ENCODE peak calls at places on chromosomes 13 and 19, in six cellular contexts. Y is HepG2, T is K562, M is H1, G is GM12891, D is GM12878. X is an unnamed sample.

GRCh38 chr13:37484056-37484455 is 114.5 kb downstream of the POSTN start:
- DNase-seq in Y (no peak), T (no peak), M (no peak), G (no peak), D (no peak), X (no peak)

GRCh38 chr19:57888494-57889231 is at the start of gene ZNF814:
- DNase-seq in Y (no peak), T (no peak), M (peak), G (peak), D (peak), X (peak)

GRCh38 chr13:113506025-113506685 is 15.6 kb upstream of the DCUN1D2 start:
- DNase-seq in Y (no peak), T (peak), M (no peak), G (no peak), D (no peak), X (no peak)

GRCh38 chr13:35675651-35676050 is 199.2 kb upstream of the MAB21L1 start:
- DNase-seq in Y (no peak), T (no peak), M (no peak), G (no peak), D (no peak), X (no peak)

GRCh38 chr13:26382843-26383242 is 128.9 kb downstream of the CDK8 start:
- DNase-seq in Y (no peak), T (no peak), M (no peak), G (no peak), D (no peak), X (no peak)

GRCh38 chr13:99296270-99296865 is 10.8 kb downstream of the GPR183 start:
- DNase-seq in Y (no peak), T (no peak), M (no peak), G (no peak), D (no peak), X (no peak)

GRCh38 chr19:30799854-30800755 is 427.9 kb downstream of the ZNF536 start:
- DNase-seq in Y (peak), T (peak), M (peak), G (peak), D (no peak), X (peak)

GRCh38 chr13:99178636-99179035 is 22.0 kb upstream of the UBAC2 start:
- DNase-seq in Y (no peak), T (no peak), M (no peak), G (no peak), D (no peak), X (no peak)

GRCh38 chr13:20359335-20359734 is 127.2 kb upstream of the GJB6 start:
- DNase-seq in Y (peak), T (no peak), M (no peak), G (no peak), D (no peak), X (no peak)

GRCh38 chr13:50161052-50161451 is 145.8 kb downstream of the KCNRG start:
- DNase-seq in Y (peak), T (peak), M (no peak), G (no peak), D (no peak), X (no peak)

GRCh38 chr13:113729329-113730019 is 29.6 kb upstream of the TMEM255B start:
- DNase-seq in Y (no peak), T (no peak), M (no peak), G (no peak), D (no peak), X (no peak)

GRCh38 chr13:98653471-98653985 is 76.6 kb upstream of the STK24 start:
- DNase-seq in Y (peak), T (peak), M (peak), G (peak), D (peak), X (peak)

GRCh38 chr19:1901940-1902404 is 3.2 kb upstream of the ADAT3 start:
- DNase-seq in Y (peak), T (no peak), M (no peak), G (no peak), D (no peak), X (no peak)

GRCh38 chr19:28218728-28219127 is 994.2 kb downstream of the UQCRFS1 start:
- DNase-seq in Y (no peak), T (no peak), M (no peak), G (no peak), D (no peak), X (no peak)

GRCh38 chr13:47897411-47898050 is 103.5 kb downstream of the SUCLA2 start:
- DNase-seq in Y (peak), T (no peak), M (no peak), G (no peak), D (no peak), X (no peak)

GRCh38 chr19:6423499-6424189 is 967 bp downstream of the KHSRP start:
- DNase-seq in Y (peak), T (peak), M (no peak), G (no peak), D (no peak), X (no peak)

GRCh38 chr19:15394426-15394825 is 14.8 kb upstream of the AKAP8 start:
- DNase-seq in Y (no peak), T (no peak), M (no peak), G (no peak), D (no peak), X (no peak)

GRCh38 chr19:46206176-46206575 is 23.4 kb upstream of the IGFL1 start:
- DNase-seq in Y (no peak), T (no peak), M (no peak), G (no peak), D (no peak), X (no peak)

GRCh38 chr13:40662866-40663265 is 3.6 kb downstream of the FOXO1 start:
- DNase-seq in Y (no peak), T (no peak), M (no peak), G (peak), D (peak), X (no peak)

GRCh38 chr13:35179494-35179893 is 237.4 kb downstream of the NBEA start:
- DNase-seq in Y (no peak), T (no peak), M (no peak), G (no peak), D (no peak), X (no peak)

GRCh38 chr13:58955546-58956385 is 1208.0 kb downstream of the DIAPH3 start:
- DNase-seq in Y (no peak), T (no peak), M (no peak), G (no peak), D (peak), X (no peak)

GRCh38 chr19:48244289-48244688 is 11.4 kb downstream of the CARD8 start:
- DNase-seq in Y (no peak), T (no peak), M (no peak), G (no peak), D (no peak), X (no peak)

GRCh38 chr13:20144141-20144850 is 16.6 kb downstream of the GJA3 start:
- DNase-seq in Y (no peak), T (no peak), M (no peak), G (no peak), D (no peak), X (no peak)

GRCh38 chr13:76758257-76758656 is 127.9 kb downstream of the KCTD12 start:
- DNase-seq in Y (no peak), T (no peak), M (no peak), G (no peak), D (no peak), X (no peak)

GRCh38 chr19:30682576-30683536 is 310.7 kb downstream of the ZNF536 start:
- DNase-seq in Y (peak), T (peak), M (no peak), G (peak), D (no peak), X (peak)

GRCh38 chr19:42178791-42179500 is 38.5 kb downstream of the DEDD2 start:
- DNase-seq in Y (no peak), T (peak), M (peak), G (no peak), D (no peak), X (no peak)

GRCh38 chr19:58553799-58554493 is 959 bp downstream of the CHMP2A start:
- DNase-seq in Y (no peak), T (no peak), M (no peak), G (no peak), D (no peak), X (no peak)

DNA sequence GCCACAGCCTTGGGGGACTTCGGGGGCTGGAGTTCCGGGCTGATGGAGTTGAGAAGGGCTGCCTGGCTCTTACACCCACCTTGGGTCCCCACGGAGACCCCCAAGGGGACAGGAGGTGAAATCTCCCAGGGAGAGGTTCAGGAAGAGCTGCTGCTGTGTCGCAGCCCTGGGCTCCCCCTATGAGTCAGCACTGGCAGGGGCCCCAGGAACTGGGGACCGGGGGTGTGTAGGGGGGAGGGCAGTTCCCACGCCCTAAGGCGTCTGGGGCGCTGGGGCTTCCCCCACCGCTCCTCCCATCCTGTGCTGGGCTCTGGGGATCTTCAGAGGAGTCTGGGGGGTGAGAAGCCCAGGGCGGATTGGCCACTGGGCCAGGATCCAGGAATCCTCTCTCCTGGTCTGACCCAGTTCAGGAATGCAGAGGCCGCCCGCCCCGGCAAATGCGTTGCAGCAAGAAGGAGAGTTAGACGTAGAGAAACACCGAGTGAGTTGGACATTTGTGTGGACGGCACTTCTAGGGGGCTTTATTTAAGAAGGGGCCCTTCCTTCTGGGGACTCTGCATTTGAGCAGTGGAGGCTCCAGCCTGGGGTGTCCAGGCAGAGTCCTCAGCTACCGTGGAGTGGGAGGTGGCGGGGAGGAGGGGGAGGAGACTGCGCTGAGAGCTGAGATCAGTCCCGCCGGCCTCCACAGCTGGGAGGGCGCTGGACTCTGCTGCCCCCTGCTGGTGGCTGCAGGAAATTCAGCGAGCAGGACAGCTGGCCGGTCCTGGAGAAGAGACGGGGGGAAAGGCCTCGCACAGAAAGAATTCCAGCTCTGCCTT is 15.0 kb upstream of the NANOS3 start:
- DNase-seq in Y (peak), T (peak), M (no peak), G (peak), D (peak), X (peak)
- TF ChIP-seq POLR2A in Y (no peak), T (peak), M (peak), G (peak), D (peak), X (peak)

GRCh38 chr19:56314018-56314583 is 538 bp downstream of the ZSCAN5A start:
- DNase-seq in Y (peak), T (no peak), M (peak), G (no peak), D (no peak), X (no peak)
- TF ChIP-seq POLR2AphosphoS5 in Y (no peak), T (peak), M (no peak), G (no peak), D (peak), X (no peak)

GRCh38 chr13:74144269-74144668 is 10.1 kb upstream of the KLF12 start:
- DNase-seq in Y (no peak), T (no peak), M (no peak), G (no peak), D (no peak), X (no peak)
- TF ChIP-seq TAF1 in Y (no peak), T (no peak), M (no peak), G (no peak), D (no peak), X (no peak)

DNA sequence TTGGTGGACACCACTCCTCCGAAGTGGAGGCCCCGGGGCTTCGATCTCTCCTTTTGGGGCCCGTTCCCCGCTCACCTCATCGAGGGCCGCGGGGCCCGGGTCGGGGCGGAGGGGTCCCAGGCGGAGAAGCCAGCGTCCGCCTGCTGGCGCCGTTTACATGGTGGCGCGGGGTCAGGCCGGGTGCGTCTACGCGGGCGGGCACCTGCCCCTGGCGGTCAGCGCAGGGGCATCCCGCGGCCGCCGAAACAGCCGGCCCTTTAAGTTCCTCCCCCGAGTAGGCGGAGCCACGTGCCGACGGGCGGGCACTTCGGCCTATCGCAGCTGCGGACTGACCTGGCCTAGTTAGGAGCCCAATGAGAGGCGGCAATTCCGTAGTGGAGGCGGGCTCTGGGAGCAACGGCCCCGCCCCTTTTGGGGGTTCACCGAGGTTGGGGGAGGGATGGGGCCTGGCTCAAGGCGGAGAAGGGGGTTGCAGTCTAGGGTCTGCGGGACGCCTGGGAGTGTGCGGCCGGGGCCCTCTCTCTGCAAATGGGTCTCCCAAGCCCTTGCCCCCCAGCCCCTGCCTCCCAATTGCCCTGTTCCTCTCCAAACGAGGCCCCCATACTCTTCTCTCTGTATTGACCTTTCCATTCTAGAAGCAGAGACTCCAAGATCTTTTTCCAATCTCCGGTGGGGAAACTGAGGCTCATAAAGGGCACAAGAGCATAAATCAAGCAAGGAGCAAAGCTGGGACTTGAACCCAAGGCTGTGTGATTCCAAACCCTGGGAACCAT is at the start of gene ABHD8:
- DNase-seq in Y (peak), T (peak), M (no peak), G (peak), D (peak), X (peak)
- TF ChIP-seq POLR2A in Y (peak), T (peak), M (peak), G (peak), D (peak), X (no peak)

GRCh38 chr13:30082391-30082790 is 225.0 kb downstream of the KATNAL1 start:
- DNase-seq in Y (no peak), T (no peak), M (no peak), G (no peak), D (no peak), X (no peak)

GRCh38 chr13:30091691-30092090 is 215.7 kb downstream of the KATNAL1 start:
- DNase-seq in Y (no peak), T (no peak), M (no peak), G (no peak), D (no peak), X (no peak)

GRCh38 chr13:30091035-30091434 is 216.3 kb downstream of the KATNAL1 start:
- DNase-seq in Y (no peak), T (no peak), M (no peak), G (no peak), D (no peak), X (no peak)

GRCh38 chr13:30094015-30094533 is 213.3 kb downstream of the KATNAL1 start:
- DNase-seq in Y (no peak), T (no peak), M (no peak), G (no peak), D (no peak), X (no peak)

GRCh38 chr13:30088312-30088855 is 219.0 kb downstream of the KATNAL1 start:
- DNase-seq in Y (no peak), T (no peak), M (no peak), G (no peak), D (no peak), X (no peak)
- TF ChIP-seq POLR2AphosphoS5 in Y (no peak), T (no peak), M (no peak), G (no peak), D (no peak), X (no peak)

GRCh38 chr19:35306473-35307246 is 14.7 kb downstream of the MAG start:
- DNase-seq in Y (peak), T (no peak), M (no peak), G (no peak), D (no peak), X (no peak)
- TF ChIP-seq TAF1 in Y (no peak), T (no peak), M (no peak), G (no peak), D (no peak), X (no peak)

GRCh38 chr13:73958657-73959397 is 175.4 kb downstream of the KLF12 start:
- DNase-seq in Y (no peak), T (no peak), M (no peak), G (no peak), D (no peak), X (no peak)

GRCh38 chr13:73960474-73960873 is 173.7 kb downstream of the KLF12 start:
- DNase-seq in Y (no peak), T (no peak), M (no peak), G (no peak), D (no peak), X (no peak)

GRCh38 chr13:73957889-73958288 is 176.3 kb downstream of the KLF12 start:
- DNase-seq in Y (no peak), T (no peak), M (no peak), G (no peak), D (no peak), X (no peak)

GRCh38 chr13:73962284-73962683 is 171.9 kb downstream of the KLF12 start:
- DNase-seq in Y (peak), T (no peak), M (no peak), G (no peak), D (no peak), X (no peak)

GRCh38 chr13:73961181-73961580 is 173.0 kb downstream of the KLF12 start:
- DNase-seq in Y (no peak), T (no peak), M (no peak), G (no peak), D (no peak), X (no peak)
- TF ChIP-seq POLR2A in Y (no peak), T (no peak), M (no peak), G (no peak), D (no peak), X (no peak)

GRCh38 chr13:96816261-96816660 is 178.0 kb downstream of the OXGR1 start:
- DNase-seq in Y (no peak), T (no peak), M (no peak), G (no peak), D (no peak), X (no peak)
- TF ChIP-seq POLR2AphosphoS5 in Y (no peak), T (no peak), M (no peak), G (no peak), D (no peak), X (no peak)

GRCh38 chr13:46475586-46475991 is 77.4 kb upstream of the LRCH1 start:
- DNase-seq in Y (no peak), T (no peak), M (no peak), G (no peak), D (no peak), X (no peak)
- TF ChIP-seq TAF1 in Y (no peak), T (no peak), M (no peak), G (no peak), D (no peak), X (no peak)

GRCh38 chr13:43023244-43023931 is at the start of gene DNAJC15:
- DNase-seq in Y (peak), T (peak), M (peak), G (peak), D (peak), X (peak)
- TF ChIP-seq POLR2A in Y (peak), T (no peak), M (peak), G (peak), D (peak), X (peak)

X was measured in GM12892.